ENCODE peak calls at places on chromosomes 3 and 15, in eight cellular contexts. P is tibial nerve; J is heart left ventricle; L is IMR-90; H is CD8-positive, alpha-beta T cell; S is upper lobe of left lung; Q is prostate gland; V is Peyer's patch. O is an unnamed sample.
A peak's percentile ranks its signal among the peaks of the same experiment; 100 is the strongest.

GRCh38 chr3:127706312-127706711 is 33.6 kb downstream of the ABTB1 start:
- DNase-seq in P (no peak), J (peak; percentile 57), L (no peak), H (no peak), S (peak; percentile 17), Q (no peak), V (peak; percentile 24), O (no peak)

GRCh38 chr3:80771085-80771484 is 990.4 kb downstream of the GBE1 start:
- DNase-seq in P (no peak), J (no peak), L (no peak), H (no peak), S (no peak), Q (no peak), V (no peak), O (no peak)

GRCh38 chr3:123258359-123258758 is 56.6 kb downstream of the SEC22A start:
- DNase-seq in P (no peak), J (no peak), L (no peak), H (no peak), S (no peak), Q (no peak), V (no peak), O (no peak)

GRCh38 chr3:56881035-56881575 is 79.4 kb upstream of the ARHGEF3 start:
- DNase-seq in P (no peak), J (no peak), L (peak; percentile 3), H (no peak), S (no peak), Q (no peak), V (no peak), O (no peak)

GRCh38 chr3:39208463-39209055 is 16.2 kb upstream of the XIRP1 start:
- DNase-seq in P (peak; percentile 66), J (peak; percentile 71), L (peak; percentile 56), H (peak; percentile 35), S (peak; percentile 61), Q (no peak), V (no peak), O (no peak)

GRCh38 chr15:51203797-51204196 is 109.1 kb upstream of the TNFAIP8L3 start:
- DNase-seq in P (no peak), J (no peak), L (peak; percentile 74), H (no peak), S (no peak), Q (no peak), V (no peak), O (no peak)

GRCh38 chr3:105365171-105365535 is 1.6 kb upstream of the ALCAM start:
- DNase-seq in P (no peak), J (no peak), L (no peak), H (no peak), S (no peak), Q (peak; percentile 11), V (no peak), O (no peak)

GRCh38 chr3:153897842-153898241 is 223.3 kb upstream of the ARHGEF26 start:
- DNase-seq in P (no peak), J (no peak), L (no peak), H (no peak), S (no peak), Q (no peak), V (no peak), O (no peak)

GRCh38 chr3:171384101-171384891 is 75.9 kb downstream of the TNIK start:
- DNase-seq in P (no peak), J (no peak), L (peak; percentile 75), H (no peak), S (no peak), Q (no peak), V (no peak), O (no peak)

GRCh38 chr3:59131016-59131771 is 81.4 kb upstream of the CFAP20DC start:
- DNase-seq in P (no peak), J (no peak), L (no peak), H (no peak), S (no peak), Q (no peak), V (no peak), O (no peak)

GRCh38 chr3:136258199-136258598 is 8.1 kb downstream of the PCCB start:
- DNase-seq in P (no peak), J (no peak), L (no peak), H (no peak), S (no peak), Q (no peak), V (no peak), O (no peak)

GRCh38 chr3:192224634-192225033 is 502.7 kb downstream of the FGF12 start:
- DNase-seq in P (no peak), J (no peak), L (no peak), H (no peak), S (no peak), Q (no peak), V (no peak), O (no peak)

GRCh38 chr3:186152889-186153292 is 44.0 kb upstream of the ETV5 start:
- DNase-seq in P (no peak), J (no peak), L (no peak), H (no peak), S (no peak), Q (no peak), V (no peak), O (no peak)

GRCh38 chr3:16243706-16244490 is 20.8 kb downstream of the DPH3 start:
- DNase-seq in P (no peak), J (peak; percentile 47), L (peak; percentile 51), H (no peak), S (no peak), Q (no peak), V (no peak), O (no peak)

GRCh38 chr3:160540546-160540945 is 24.8 kb downstream of the KPNA4 start:
- DNase-seq in P (no peak), J (no peak), L (peak; percentile 50), H (no peak), S (no peak), Q (no peak), V (no peak), O (no peak)

GRCh38 chr3:13115991-13116390 is 42.8 kb upstream of the IQSEC1 start:
- DNase-seq in P (no peak), J (no peak), L (no peak), H (no peak), S (no peak), Q (no peak), V (peak; percentile 9), O (no peak)

GRCh38 chr3:130093741-130094391 is 12.2 kb downstream of the ALG1L2 start:
- DNase-seq in P (peak; percentile 7), J (no peak), L (no peak), H (no peak), S (peak; percentile 45), Q (no peak), V (peak; percentile 61), O (no peak)

GRCh38 chr15:83046558-83047127 is 20.4 kb downstream of the BTBD1 start:
- DNase-seq in P (no peak), J (no peak), L (peak; percentile 72), H (no peak), S (no peak), Q (no peak), V (no peak), O (no peak)

GRCh38 chr3:11668243-11669232 is 24.8 kb upstream of the VGLL4 start:
- DNase-seq in P (no peak), J (no peak), L (peak; percentile 30), H (no peak), S (no peak), Q (no peak), V (no peak), O (no peak)

GRCh38 chr15:85723960-85724945 is 70.5 kb downstream of the KLHL25 start:
- DNase-seq in P (no peak), J (no peak), L (no peak), H (no peak), S (no peak), Q (no peak), V (no peak), O (no peak)

DNA sequence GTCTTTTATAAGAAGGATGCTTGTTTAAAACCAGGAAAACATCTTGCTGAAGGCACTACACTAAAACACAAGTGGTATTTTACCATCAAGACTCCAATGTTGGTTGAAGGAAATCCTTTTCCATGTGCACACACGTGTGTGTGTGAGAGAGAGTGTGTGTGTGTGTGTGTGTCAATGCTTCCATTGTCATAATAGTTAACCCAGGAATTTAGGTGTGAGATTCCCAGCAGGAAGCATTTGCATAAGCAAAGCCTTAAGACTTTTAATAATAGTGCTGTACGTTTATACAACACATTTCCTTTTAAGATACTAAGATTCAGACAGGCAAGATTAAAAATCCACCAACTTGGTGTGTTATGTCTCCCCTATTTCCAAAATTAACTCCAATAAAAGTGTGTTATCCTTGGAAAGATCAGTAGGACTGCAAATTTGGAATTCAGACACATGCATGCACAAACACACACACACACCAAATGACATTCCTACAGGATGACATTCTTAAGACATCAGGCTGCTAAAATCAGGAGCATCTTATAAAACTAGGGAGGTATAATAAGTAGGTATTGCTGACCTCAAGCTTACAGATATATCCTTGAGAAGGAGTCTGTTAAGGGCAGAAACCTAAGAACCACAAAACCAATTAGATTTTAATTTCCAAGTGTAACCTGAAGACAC is 18.3 kb downstream of the LMCD1 start:
- DNase-seq in P (no peak), J (no peak), L (no peak), H (no peak), S (no peak), Q (no peak), V (no peak), O (no peak)
- H3K27ac ChIP-seq in P (peak overlapping the region; percentile 50), J (no peak overlapping the region), L (no peak overlapping the region), H (no peak overlapping the region), S (peak overlapping the region; percentile 36), Q (no peak overlapping the region), V (no peak overlapping the region), O (peak overlapping the region; percentile 23)

GRCh38 chr15:89397653-89398023 is 63.0 kb upstream of the POLG start:
- DNase-seq in P (no peak), J (no peak), L (no peak), H (no peak), S (no peak), Q (no peak), V (no peak), O (no peak)
- H3K27me3 ChIP-seq in P (peaks cover 5% of the 10 kb centered on the region), J (peaks cover 44% of the 10 kb centered on the region), L (peaks cover 68% of the 10 kb centered on the region), H (peaks cover 23% of the 10 kb centered on the region), S (peaks cover 31% of the 10 kb centered on the region), Q (peaks cover 13% of the 10 kb centered on the region), V (peaks cover 23% of the 10 kb centered on the region), O (peaks cover 14% of the 10 kb centered on the region)

GRCh38 chr3:41148446-41148845 is 50.9 kb upstream of the CTNNB1 start:
- DNase-seq in P (no peak), J (no peak), L (no peak), H (no peak), S (no peak), Q (no peak), V (no peak), O (peak; percentile 61)
- TF ChIP-seq CTCF in P (no peak), J (no peak), L (no peak), H (no peak), S (no peak), Q (no peak), V (no peak), O (no peak)

GRCh38 chr15:62558640-62559039 is 393.6 kb upstream of the C2CD4B start:
- DNase-seq in P (no peak), J (no peak), L (no peak), H (no peak), S (no peak), Q (no peak), V (no peak), O (no peak)
- H3K27ac ChIP-seq in P (peak overlapping the region; percentile 46), J (no peak overlapping the region), L (no peak overlapping the region), H (no peak overlapping the region), S (no peak overlapping the region), Q (no peak overlapping the region), V (no peak overlapping the region), O (peak overlapping the region; percentile 47)

GRCh38 chr3:138950701-138951100 is 3.7 kb downstream of the FOXL2NB start:
- DNase-seq in P (no peak), J (no peak), L (no peak), H (no peak), S (no peak), Q (no peak), V (no peak), O (no peak)
- H3K27me3 ChIP-seq in P (no peaks in the 10 kb centered on the region), J (peaks cover 37% of the 10 kb centered on the region), L (peaks cover 79% of the 10 kb centered on the region), H (peaks cover 25% of the 10 kb centered on the region), S (peaks cover 58% of the 10 kb centered on the region), Q (peaks cover 32% of the 10 kb centered on the region), V (peaks cover 27% of the 10 kb centered on the region), O (no peaks in the 10 kb centered on the region)

GRCh38 chr15:79209690-79210089 is 72.8 kb upstream of the ANKRD34C start:
- DNase-seq in P (no peak), J (no peak), L (no peak), H (no peak), S (no peak), Q (no peak), V (no peak), O (no peak)
- TF ChIP-seq CTCF in P (no peak), J (no peak), L (no peak), H (no peak), S (no peak), Q (no peak), V (no peak), O (no peak)

O was measured in uterus.